ENCODE peak calls at places on chromosomes 13 and 19, in eight cellular contexts. J is adipocyte; H is stimulated activated CD4-positive, alpha-beta T cell treated with anti-CD3 and anti-CD28 coated beads, Interleukin-15, amount 100 ng/mL, for 48 hours; I is ovary; U is heart right ventricle; T is fibroblast of pulmonary artery; A is AG08395; K is ascending aorta. X is an unnamed sample.

GRCh38 chr19:5018224-5019015 is 49.5 kb downstream of the KDM4B start:
- DNase-seq in J (peak), H (no peak), I (no peak), U (no peak), T (peak), A (peak), K (no peak), X (no peak)

GRCh38 chr19:12293771-12294307 is 844 bp downstream of the ZNF44 start:
- DNase-seq in J (peak), H (peak), I (peak), U (peak), T (peak), A (peak), K (peak), X (peak)

GRCh38 chr19:45637890-45638667 is 1.1 kb downstream of the EML2 start:
- DNase-seq in J (peak), H (no peak), I (no peak), U (no peak), T (peak), A (peak), K (no peak), X (peak)

GRCh38 chr13:105918842-105919741 is 616.4 kb downstream of the EFNB2 start:
- DNase-seq in J (peak), H (no peak), I (no peak), U (no peak), T (peak), A (peak), K (no peak), X (peak)

GRCh38 chr19:5285955-5286354 is 54.7 kb downstream of the PTPRS start:
- DNase-seq in J (no peak), H (no peak), I (no peak), U (no peak), T (no peak), A (no peak), K (no peak), X (no peak)

GRCh38 chr13:93522486-93522885 is 295.9 kb downstream of the GPC6 start:
- DNase-seq in J (peak), H (no peak), I (no peak), U (no peak), T (peak), A (peak), K (no peak), X (no peak)

GRCh38 chr19:3809881-3810707 is 23.9 kb upstream of the MATK start:
- DNase-seq in J (no peak), H (no peak), I (no peak), U (no peak), T (no peak), A (no peak), K (no peak), X (no peak)

GRCh38 chr19:16023558-16023915 is 52.8 kb upstream of the TPM4 start:
- DNase-seq in J (no peak), H (no peak), I (no peak), U (no peak), T (no peak), A (no peak), K (no peak), X (no peak)

GRCh38 chr19:22617614-22618325 is 16.4 kb upstream of the ZNF492 start:
- DNase-seq in J (no peak), H (no peak), I (peak), U (peak), T (no peak), A (no peak), K (no peak), X (no peak)

GRCh38 chr13:32278456-32278855 is 36.7 kb downstream of the ZAR1L start:
- DNase-seq in J (peak), H (no peak), I (no peak), U (no peak), T (no peak), A (peak), K (no peak), X (peak)